ENCODE peak calls at places on chromosome 14, in eight cellular contexts. W is endothelial cell, I is cardiac fibroblast, U is AG09309, V is cardiac muscle cell, M is lower leg skin, B is neural crest cell, P is foreskin fibroblast. L is an unnamed sample.

GRCh38 chr14:71532790-71533189 is 399.4 kb upstream of the RGS6 start:
- DNase-seq in W (no peak), I (no peak), U (no peak), V (no peak), M (no peak), B (no peak), P (no peak), L (no peak)

GRCh38 chr14:68785817-68786490 is 6.9 kb downstream of the ZFP36L1 start:
- DNase-seq in W (no peak), I (peak), U (no peak), V (no peak), M (peak), B (no peak), P (peak), L (no peak)

GRCh38 chr14:89849931-89850330 is 104.6 kb downstream of the EFCAB11 start:
- DNase-seq in W (no peak), I (peak), U (no peak), V (no peak), M (no peak), B (no peak), P (peak), L (no peak)

GRCh38 chr14:73467377-73467776 is 9.0 kb upstream of the NUMB start:
- DNase-seq in W (no peak), I (peak), U (no peak), V (no peak), M (peak), B (no peak), P (no peak), L (no peak)

GRCh38 chr14:63174760-63175191 is 29.5 kb upstream of the RHOJ start:
- DNase-seq in W (peak), I (peak), U (no peak), V (peak), M (no peak), B (peak), P (peak), L (peak)

GRCh38 chr14:69652942-69653680 is 41.7 kb downstream of the SUSD6 start:
- DNase-seq in W (no peak), I (no peak), U (no peak), V (no peak), M (peak), B (no peak), P (no peak), L (no peak)

GRCh38 chr14:34063042-34063441 is 112.2 kb upstream of the EGLN3 start:
- DNase-seq in W (no peak), I (no peak), U (no peak), V (no peak), M (no peak), B (no peak), P (no peak), L (no peak)

GRCh38 chr14:68796418-68797101 is 3.7 kb upstream of the ZFP36L1 start:
- DNase-seq in W (no peak), I (peak), U (no peak), V (no peak), M (peak), B (no peak), P (no peak), L (no peak)

GRCh38 chr14:61891251-61891650 is 129.0 kb downstream of the SNAPC1 start:
- DNase-seq in W (peak), I (peak), U (no peak), V (no peak), M (no peak), B (no peak), P (peak), L (no peak)

GRCh38 chr14:65880507-65880906 is 468.0 kb downstream of the FUT8 start:
- DNase-seq in W (no peak), I (no peak), U (peak), V (no peak), M (no peak), B (no peak), P (peak), L (no peak)

GRCh38 chr14:63342381-63342780 is 23.6 kb upstream of the GPHB5 start:
- DNase-seq in W (no peak), I (peak), U (no peak), V (no peak), M (no peak), B (no peak), P (peak), L (no peak)

GRCh38 chr14:66228267-66228970 is 257.8 kb upstream of the CCDC196 start:
- DNase-seq in W (no peak), I (peak), U (no peak), V (no peak), M (no peak), B (no peak), P (peak), L (no peak)

GRCh38 chr14:65168840-65169239 is 66.5 kb upstream of the MAX start:
- DNase-seq in W (no peak), I (peak), U (no peak), V (no peak), M (no peak), B (no peak), P (peak), L (no peak)

GRCh38 chr14:32230695-32231280 is 27.7 kb upstream of the RNU6-8 start:
- DNase-seq in W (no peak), I (peak), U (peak), V (no peak), M (no peak), B (no peak), P (peak), L (no peak)

DNA sequence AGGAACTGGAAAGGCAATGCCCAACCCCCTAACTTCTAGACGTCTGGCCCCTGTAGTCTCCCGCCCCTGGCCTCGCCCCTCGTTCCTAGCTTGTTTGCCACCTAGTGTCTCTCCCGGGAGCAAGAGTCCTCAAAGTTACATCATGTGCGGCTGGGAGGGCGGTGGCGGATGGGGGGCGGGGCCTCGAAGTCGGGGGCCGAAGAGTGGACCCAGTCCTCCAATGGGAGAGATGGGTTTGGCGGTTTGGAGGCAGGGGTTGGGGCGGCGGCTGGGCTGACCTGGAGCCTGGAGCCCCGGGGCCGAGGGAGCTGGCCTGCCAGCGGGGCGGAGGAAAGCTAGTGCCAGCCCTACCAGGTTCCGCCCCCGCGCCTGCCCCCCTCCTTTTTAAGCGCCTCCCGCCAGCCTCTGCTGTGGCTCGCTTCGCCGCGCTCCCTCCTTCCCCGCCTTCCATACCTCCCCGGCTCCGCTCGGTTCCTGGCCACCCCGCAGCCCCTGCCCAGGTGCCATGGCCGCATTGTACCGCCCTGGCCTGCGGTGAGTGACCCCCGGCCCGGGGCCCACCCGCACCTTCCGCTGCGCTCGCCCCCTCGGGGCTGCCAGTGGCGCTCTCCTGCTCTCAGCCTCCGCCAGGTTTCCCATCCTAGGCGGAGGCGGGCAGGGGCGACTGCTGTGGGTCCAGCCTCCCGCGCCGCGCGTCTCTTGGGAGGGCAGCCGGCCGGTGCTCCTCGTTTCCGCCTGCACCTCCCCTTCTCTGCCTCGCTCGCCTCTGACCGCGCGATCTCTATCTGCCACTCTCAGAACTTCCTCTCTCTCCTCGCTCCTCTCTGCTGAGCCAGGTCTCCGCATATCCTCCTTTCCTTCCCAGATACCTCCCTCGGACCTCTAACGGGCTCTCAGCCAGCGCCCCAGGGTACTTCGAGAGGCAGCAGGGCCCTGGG is at the start of gene PCK2:
- DNase-seq in W (peak), I (peak), U (peak), V (peak), M (peak), B (peak), P (peak), L (peak)
- TF ChIP-seq CTCF in W (no peak), I (no peak), U (peak), V (peak), M (no peak), B (no peak), P (no peak), L (no peak)

GRCh38 chr14:60654303-60654925 is 5.1 kb upstream of the SIX1 start:
- DNase-seq in W (no peak), I (no peak), U (no peak), V (no peak), M (no peak), B (no peak), P (peak), L (no peak)
- TF ChIP-seq CTCF in W (no peak), I (no peak), U (no peak), V (no peak), M (no peak), B (no peak), P (no peak), L (no peak)

GRCh38 chr14:86057018-86057667 is 527.2 kb downstream of the FLRT2 start:
- DNase-seq in W (peak), I (peak), U (peak), V (peak), M (no peak), B (peak), P (peak), L (peak)
- TF ChIP-seq CTCF in W (peak), I (peak), U (peak), V (peak), M (no peak), B (peak), P (peak), L (peak)

GRCh38 chr14:83940253-83940652 is 1589.7 kb upstream of the FLRT2 start:
- DNase-seq in W (no peak), I (peak), U (no peak), V (peak), M (no peak), B (no peak), P (no peak), L (no peak)
- TF ChIP-seq CTCF in W (no peak), I (no peak), U (no peak), V (peak), M (no peak), B (no peak), P (no peak), L (no peak)

GRCh38 chr14:57991353-57991752 is 125.5 kb upstream of the SLC35F4 start:
- DNase-seq in W (no peak), I (no peak), U (no peak), V (no peak), M (no peak), B (no peak), P (no peak), L (no peak)
- TF ChIP-seq CTCF in W (no peak), I (no peak), U (no peak), V (no peak), M (no peak), B (no peak), P (no peak), L (no peak)

GRCh38 chr14:54338696-54339317 is 58.0 kb upstream of the CDKN3 start:
- DNase-seq in W (peak), I (peak), U (peak), V (peak), M (no peak), B (no peak), P (peak), L (no peak)
- TF ChIP-seq CTCF in W (peak), I (peak), U (peak), V (peak), M (no peak), B (peak), P (peak), L (peak)

GRCh38 chr14:60722836-60723217 is 1.3 kb downstream of the SIX4 start:
- DNase-seq in W (no peak), I (peak), U (no peak), V (peak), M (no peak), B (no peak), P (peak), L (peak)

GRCh38 chr14:60720962-60721330 is 3.2 kb downstream of the SIX4 start:
- DNase-seq in W (no peak), I (no peak), U (no peak), V (no peak), M (no peak), B (no peak), P (no peak), L (no peak)

GRCh38 chr14:60720391-60720790 is 3.8 kb downstream of the SIX4 start:
- DNase-seq in W (no peak), I (no peak), U (no peak), V (no peak), M (no peak), B (no peak), P (peak), L (no peak)

GRCh38 chr14:60722163-60722835 is 1.9 kb downstream of the SIX4 start:
- DNase-seq in W (peak), I (peak), U (no peak), V (peak), M (peak), B (peak), P (peak), L (peak)

GRCh38 chr14:60721331-60722162 is 2.6 kb downstream of the SIX4 start:
- DNase-seq in W (peak), I (peak), U (no peak), V (peak), M (peak), B (peak), P (peak), L (peak)
- TF ChIP-seq CTCF in W (no peak), I (peak), U (peak), V (peak), M (no peak), B (peak), P (peak), L (no peak)

GRCh38 chr14:60515696-60516284 is 6.8 kb downstream of the SIX6 start:
- DNase-seq in W (peak), I (no peak), U (no peak), V (peak), M (no peak), B (peak), P (no peak), L (peak)

GRCh38 chr14:60512952-60513554 is 4.1 kb downstream of the SIX6 start:
- DNase-seq in W (no peak), I (no peak), U (no peak), V (no peak), M (no peak), B (no peak), P (no peak), L (no peak)

GRCh38 chr14:60514378-60515243 is 5.7 kb downstream of the SIX6 start:
- DNase-seq in W (peak), I (peak), U (no peak), V (peak), M (no peak), B (peak), P (peak), L (peak)

GRCh38 chr14:60510976-60511599 is 2.1 kb downstream of the SIX6 start:
- DNase-seq in W (no peak), I (no peak), U (no peak), V (no peak), M (no peak), B (no peak), P (no peak), L (peak)

DNA sequence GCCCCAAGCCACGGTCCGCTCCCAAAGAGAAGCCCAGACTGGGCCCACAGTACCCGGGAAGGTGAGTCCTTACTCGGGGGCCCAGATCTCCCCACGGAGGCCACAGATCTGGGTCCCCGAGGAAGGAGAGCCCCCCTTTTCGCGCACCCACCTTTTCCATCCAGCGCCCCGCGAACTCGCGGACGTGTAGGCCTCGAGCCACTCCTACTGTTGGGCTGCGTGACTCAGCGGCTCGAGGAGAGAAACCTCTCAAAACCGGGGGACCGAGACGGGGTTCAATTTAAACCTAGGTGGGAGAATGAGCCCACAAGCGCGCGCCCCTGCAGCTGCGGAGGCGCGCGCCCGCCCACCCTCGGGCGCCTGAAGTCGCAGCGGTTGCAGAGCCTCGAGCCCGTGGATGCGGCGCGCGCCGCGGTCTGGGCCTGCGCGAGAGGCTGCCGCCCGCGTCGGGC is 6.3 kb downstream of the SIX6 start:
- DNase-seq in W (peak), I (no peak), U (no peak), V (no peak), M (no peak), B (no peak), P (no peak), L (no peak)
- TF ChIP-seq CTCF in W (peak), I (no peak), U (no peak), V (peak), M (no peak), B (peak), P (peak), L (no peak)